ENCODE peak calls at places on chromosome 21, in four cellular contexts. X is fibroblast of pulmonary artery, V is lower leg skin, I is fibroblast of lung. M is an unnamed sample.

GRCh38 chr21:43819511-43820405 is 30.4 kb downstream of the RRP1 start:
- DNase-seq in X (no peak), I (no peak), V (no peak), M (no peak)

GRCh38 chr21:28482657-28483056 is 510.0 kb downstream of the LTN1 start:
- DNase-seq in X (no peak), I (no peak), V (no peak), M (no peak)

GRCh38 chr21:28641731-28642130 is 350.9 kb downstream of the LTN1 start:
- DNase-seq in X (no peak), I (no peak), V (no peak), M (no peak)

GRCh38 chr21:29256125-29256895 is 42.4 kb upstream of the BACH1 start:
- DNase-seq in V (no peak), X (no peak), I (no peak), M (no peak)

GRCh38 chr21:16797530-16797929 is 715.3 kb upstream of the CXADR start:
- DNase-seq in X (no peak), V (no peak), I (no peak), M (no peak)

GRCh38 chr21:36901575-36901974 is 64.9 kb downstream of the HLCS start:
- DNase-seq in I (no peak), V (no peak), X (no peak), M (no peak)

GRCh38 chr21:29033871-29034270 is 9.4 kb downstream of the USP16 start:
- DNase-seq in I (no peak), V (no peak), X (no peak), M (no peak)

GRCh38 chr21:37073417-37074194 is 552 bp downstream of the TTC3 start:
- DNase-seq in V (peak; percentile 56), I (peak; percentile 63), X (peak; percentile 51), M (peak; percentile 85)

GRCh38 chr21:34762761-34763160 is 94.0 kb downstream of the CLIC6 start:
- DNase-seq in V (no peak), I (peak; percentile 82), X (peak; percentile 11), M (no peak)

GRCh38 chr21:40844935-40845334 is 2.0 kb downstream of the DSCAM start:
- DNase-seq in X (no peak), I (no peak), V (no peak), M (no peak)
- H3K4me3 ChIP-seq in X (no peak overlapping the region), I (no peak overlapping the region), V (no peak overlapping the region), M (no peak overlapping the region)

GRCh38 chr21:42682661-42683060 is 29.2 kb downstream of the PDE9A start:
- DNase-seq in I (no peak), X (no peak), V (no peak), M (no peak)

GRCh38 chr21:42684109-42684916 is 30.9 kb downstream of the PDE9A start:
- DNase-seq in V (no peak), X (no peak), I (no peak), M (peak; percentile 61)

GRCh38 chr21:42683371-42684108 is 30.1 kb downstream of the PDE9A start:
- DNase-seq in V (no peak), X (no peak), I (no peak), M (no peak)

GRCh38 chr21:42685954-42686500 is 32.6 kb downstream of the PDE9A start:
- DNase-seq in V (no peak), X (no peak), I (no peak), M (peak; percentile 58)

GRCh38 chr21:42685036-42685435 is 31.6 kb downstream of the PDE9A start:
- DNase-seq in X (no peak), I (no peak), V (no peak), M (no peak)
- H3K4me3 ChIP-seq in X (no peak overlapping the region), I (no peak overlapping the region), V (no peak overlapping the region), M (no peak overlapping the region)

GRCh38 chr21:44959376-44960091 is 19.7 kb downstream of the SLX9 start:
- DNase-seq in I (no peak), V (no peak), X (no peak), M (no peak)
- H3K4me3 ChIP-seq in I (no peak overlapping the region), V (no peak overlapping the region), X (no peak overlapping the region), M (no peak overlapping the region)

GRCh38 chr21:33479679-33480480 is at the start of gene TMEM50B:
- DNase-seq in I (peak; percentile 96), X (peak; percentile 96), V (peak; percentile 93), M (peak; percentile 98)
- H3K4me3 ChIP-seq in I (peak within 1 kb of the TSS; percentile 74), X (peak within 1 kb of the TSS; percentile 87), V (peak within 1 kb of the TSS; percentile 96), M (peak within 1 kb of the TSS; percentile 93)

GRCh38 chr21:15208787-15209186 is 144.0 kb upstream of the NRIP1 start:
- DNase-seq in I (no peak), X (no peak), V (no peak), M (no peak)
- H3K4me3 ChIP-seq in I (no peak overlapping the region), X (no peak overlapping the region), V (no peak overlapping the region), M (no peak overlapping the region)

GRCh38 chr21:38662224-38662568 is 143.5 kb upstream of the ETS2 start:
- DNase-seq in X (no peak), V (no peak), I (no peak), M (no peak)
- H3K4me3 ChIP-seq in X (no peak overlapping the region), V (no peak overlapping the region), I (no peak overlapping the region), M (peak overlapping the region; percentile 59)

GRCh38 chr21:35768187-35768586 is 292.1 kb downstream of the SETD4 start:
- DNase-seq in X (no peak), I (peak; percentile 19), V (no peak), M (no peak)
- H3K4me3 ChIP-seq in X (no peak overlapping the region), I (no peak overlapping the region), V (no peak overlapping the region), M (no peak overlapping the region)

DNA sequence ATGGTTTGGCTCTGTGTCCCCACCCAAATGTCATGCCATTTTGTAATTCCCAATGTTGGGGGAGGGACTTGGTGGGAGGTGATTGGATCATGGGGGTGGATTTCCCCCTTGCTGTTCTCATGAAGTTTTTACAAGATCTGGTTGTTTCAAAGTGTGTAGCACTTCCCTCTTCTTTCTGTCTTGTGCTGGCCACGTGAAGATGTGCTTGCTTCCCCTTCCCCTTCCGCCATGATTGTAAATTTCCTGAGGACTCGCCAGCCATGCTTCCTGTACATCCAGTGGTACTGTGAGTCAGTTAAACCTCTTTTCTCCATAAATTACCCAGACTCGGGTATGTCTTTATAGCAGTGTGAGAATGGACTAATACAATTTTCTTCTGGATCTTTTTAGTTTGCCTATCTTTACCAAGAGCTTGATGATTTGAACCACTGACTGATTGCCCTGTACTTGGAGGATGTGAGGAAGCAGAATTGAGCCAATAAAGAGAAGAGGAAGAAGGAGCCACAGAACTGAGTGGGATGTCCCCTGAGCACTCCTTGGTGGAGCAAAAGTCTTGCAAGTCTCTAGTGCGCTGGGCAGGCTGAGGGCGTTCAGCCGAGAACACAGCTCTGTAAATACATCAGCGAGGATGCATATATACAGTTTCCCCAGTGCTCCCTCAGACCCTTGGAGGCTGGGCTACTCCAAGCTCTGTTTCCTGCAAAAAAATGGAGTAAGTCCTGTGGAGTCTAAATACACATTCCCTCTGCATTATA is 102.5 kb downstream of the CYYR1 start:
- DNase-seq in V (no peak), X (no peak), I (no peak), M (no peak)
- H3K4me3 ChIP-seq in V (no peak overlapping the region), X (no peak overlapping the region), I (no peak overlapping the region), M (no peak overlapping the region)

M was measured in upper lobe of right lung.